ENCODE peak calls at places on chromosomes 4 and X, in nine cellular contexts. One of them, this sample, is unnamed.

GRCh38 chr4:159012381-159012780 is 90.5 kb upstream of the RAPGEF2 start:
- DNase-seq in PC-3: peak; percentile 55
- DNase-seq in GM12878: no peak
- DNase-seq in mammary epithelial cell: peak; percentile 67
- DNase-seq in keratinocyte: no peak
- DNase-seq in fibroblast of lung: no peak
- DNase-seq in HCT116: no peak
- DNase-seq in neural progenitor cell: no peak
- DNase-seq in GM23248: peak; percentile 77
- DNase-seq in this sample: no peak

GRCh38 chr4:76950846-76951321 is 1.3 kb downstream of the SEPTIN11 start:
- DNase-seq in keratinocyte: no peak
- DNase-seq in fibroblast of lung: peak; percentile 62
- DNase-seq in GM12878: no peak
- DNase-seq in HCT116: no peak
- DNase-seq in neural progenitor cell: peak; percentile 72
- DNase-seq in GM23248: peak; percentile 58
- DNase-seq in PC-3: peak; percentile 18
- DNase-seq in mammary epithelial cell: peak; percentile 71
- DNase-seq in this sample: peak; percentile 48

GRCh38 chr4:139978692-139979091 is 175.3 kb downstream of the MAML3 start:
- DNase-seq in HCT116: no peak
- DNase-seq in GM12878: peak; percentile 75
- DNase-seq in keratinocyte: no peak
- DNase-seq in PC-3: no peak
- DNase-seq in fibroblast of lung: no peak
- DNase-seq in GM23248: no peak
- DNase-seq in mammary epithelial cell: no peak
- DNase-seq in neural progenitor cell: no peak
- DNase-seq in this sample: no peak

GRCh38 chr4:88097301-88097700 is 61.1 kb downstream of the ABCG2 start:
- DNase-seq in fibroblast of lung: peak; percentile 28
- DNase-seq in neural progenitor cell: no peak
- DNase-seq in GM23248: peak; percentile 40
- DNase-seq in HCT116: no peak
- DNase-seq in GM12878: no peak
- DNase-seq in PC-3: no peak
- DNase-seq in keratinocyte: no peak
- DNase-seq in mammary epithelial cell: no peak
- DNase-seq in this sample: no peak

GRCh38 chr4:147938481-147938880 is 206.6 kb downstream of the ARHGAP10 start:
- DNase-seq in GM12878: no peak
- DNase-seq in PC-3: no peak
- DNase-seq in fibroblast of lung: no peak
- DNase-seq in keratinocyte: no peak
- DNase-seq in mammary epithelial cell: no peak
- DNase-seq in neural progenitor cell: peak; percentile 67
- DNase-seq in GM23248: peak; percentile 10
- DNase-seq in HCT116: no peak
- DNase-seq in this sample: no peak

GRCh38 chr4:101701551-101701950 is 89.0 kb upstream of the BANK1 start:
- DNase-seq in HCT116: no peak
- DNase-seq in GM23248: no peak
- DNase-seq in keratinocyte: no peak
- DNase-seq in mammary epithelial cell: no peak
- DNase-seq in PC-3: no peak
- DNase-seq in fibroblast of lung: no peak
- DNase-seq in GM12878: no peak
- DNase-seq in neural progenitor cell: peak; percentile 33
- DNase-seq in this sample: no peak

GRCh38 chr4:105461221-105462041 is 12.4 kb downstream of the PPA2 start:
- DNase-seq in fibroblast of lung: peak; percentile 18
- DNase-seq in mammary epithelial cell: peak; percentile 61
- DNase-seq in neural progenitor cell: no peak
- DNase-seq in HCT116: no peak
- DNase-seq in GM23248: no peak
- DNase-seq in GM12878: no peak
- DNase-seq in keratinocyte: no peak
- DNase-seq in PC-3: no peak
- DNase-seq in this sample: no peak

GRCh38 chrX:20620301-20620700 is 353.6 kb upstream of the RPS6KA3 start:
- DNase-seq in neural progenitor cell: no peak
- DNase-seq in HCT116: peak; percentile 13
- DNase-seq in PC-3: peak; percentile 76
- DNase-seq in fibroblast of lung: peak; percentile 45
- DNase-seq in keratinocyte: no peak
- DNase-seq in mammary epithelial cell: peak; percentile 75
- DNase-seq in GM23248: peak; percentile 85
- DNase-seq in GM12878: no peak
- DNase-seq in this sample: no peak

DNA sequence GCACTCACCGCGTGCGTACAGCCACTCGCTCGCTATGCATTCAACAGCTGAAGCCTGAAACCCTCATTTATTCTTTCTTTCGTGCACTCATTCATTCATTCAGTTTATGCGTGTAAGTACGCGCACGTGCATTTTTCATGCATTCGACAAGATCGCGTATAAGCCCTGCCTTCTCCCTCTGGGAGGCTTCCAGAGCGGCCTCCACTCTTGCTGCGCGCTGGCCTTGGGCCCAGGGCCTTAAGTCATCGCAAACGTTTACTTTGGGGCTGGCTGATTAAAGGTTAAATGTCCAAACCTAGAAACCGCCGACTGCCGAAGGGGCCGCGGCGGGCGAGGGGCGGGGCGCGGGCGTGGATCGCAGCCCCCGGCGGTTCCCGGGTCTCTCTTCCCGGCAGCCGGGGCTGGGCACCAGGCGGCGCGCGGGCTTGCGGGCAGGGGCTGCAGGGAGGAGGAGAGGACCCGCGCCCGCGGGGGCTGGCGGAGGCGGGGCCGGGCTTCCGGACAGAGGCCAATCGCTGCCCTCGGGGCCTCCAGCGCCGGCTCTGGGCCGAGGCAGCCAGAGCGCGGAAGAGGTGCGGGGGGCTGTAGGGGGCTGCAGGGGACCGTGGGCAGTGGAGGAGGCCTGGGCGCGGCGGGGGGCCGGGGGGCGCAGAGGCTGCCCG is at the start of gene GYG2:
- DNase-seq in GM12878: no peak
- DNase-seq in keratinocyte: no peak
- DNase-seq in neural progenitor cell: peak; percentile 92
- DNase-seq in fibroblast of lung: peak; percentile 58
- DNase-seq in GM23248: peak; percentile 9
- DNase-seq in mammary epithelial cell: no peak
- DNase-seq in HCT116: no peak
- DNase-seq in PC-3: no peak
- DNase-seq in this sample: peak; percentile 72
- TF ChIP-seq EZH2 in GM12878: no peak
- TF ChIP-seq EZH2 in keratinocyte: peak; percentile 76
- TF ChIP-seq EZH2 in neural progenitor cell: no peak
- TF ChIP-seq EZH2 in fibroblast of lung: no peak
- TF ChIP-seq EZH2 in GM23248: no peak
- TF ChIP-seq EZH2 in mammary epithelial cell: no peak
- TF ChIP-seq EZH2 in HCT116: no peak
- TF ChIP-seq EZH2 in PC-3: no peak
- TF ChIP-seq EZH2 in this sample: no peak

DNA sequence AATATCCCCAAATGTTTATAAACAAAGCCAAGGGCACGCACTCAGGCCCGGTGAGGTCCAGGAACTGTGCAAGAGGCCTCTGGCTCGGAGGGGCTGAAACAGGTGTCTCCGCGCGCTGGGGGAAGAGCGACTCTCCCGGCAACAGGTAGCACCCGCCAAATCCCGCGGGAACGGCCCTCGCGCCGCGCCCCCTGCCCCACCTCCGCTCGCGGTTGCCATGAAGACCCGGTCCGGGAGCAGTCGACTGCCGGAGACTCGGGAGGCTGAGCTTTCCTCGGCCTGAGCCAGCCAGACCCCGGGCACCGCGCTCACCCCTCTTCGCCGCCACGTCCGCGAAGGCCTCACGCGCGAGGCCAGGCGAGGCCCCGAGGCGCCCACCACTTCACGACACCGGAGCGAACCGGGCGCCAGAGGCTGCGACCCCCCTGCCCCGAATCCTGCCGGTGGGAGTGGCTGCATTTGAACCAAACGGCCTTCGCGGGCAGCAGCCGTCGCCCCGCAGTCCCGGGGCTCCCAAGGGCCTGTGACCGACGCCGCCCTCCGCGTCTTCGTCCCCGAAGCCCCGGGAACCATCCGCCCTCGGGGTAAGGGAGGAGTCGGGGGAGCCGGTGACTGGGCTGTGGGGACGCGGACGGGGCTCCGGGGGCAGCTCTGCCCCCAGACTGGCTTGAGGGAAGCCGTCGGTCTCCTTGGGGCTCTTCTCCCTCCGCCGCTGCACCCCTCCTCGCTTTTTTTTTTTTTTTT is at the start of gene NSUN7:
- DNase-seq in keratinocyte: no peak
- DNase-seq in GM23248: peak; percentile 38
- DNase-seq in fibroblast of lung: peak; percentile 27
- DNase-seq in mammary epithelial cell: peak; percentile 5
- DNase-seq in HCT116: no peak
- DNase-seq in PC-3: peak; percentile 75
- DNase-seq in neural progenitor cell: peak; percentile 89
- DNase-seq in GM12878: no peak
- DNase-seq in this sample: peak; percentile 92
- TF ChIP-seq EZH2 in keratinocyte: no peak
- TF ChIP-seq EZH2 in GM23248: no peak
- TF ChIP-seq EZH2 in fibroblast of lung: no peak
- TF ChIP-seq EZH2 in mammary epithelial cell: peak; percentile 63
- TF ChIP-seq EZH2 in HCT116: no peak
- TF ChIP-seq EZH2 in PC-3: no peak
- TF ChIP-seq EZH2 in neural progenitor cell: no peak
- TF ChIP-seq EZH2 in GM12878: no peak
- TF ChIP-seq EZH2 in this sample: no peak

GRCh38 chr4:41749650-41750049 is 1.1 kb upstream of the PHOX2B start:
- DNase-seq in fibroblast of lung: no peak
- DNase-seq in HCT116: no peak
- DNase-seq in keratinocyte: no peak
- DNase-seq in neural progenitor cell: peak; percentile 45
- DNase-seq in mammary epithelial cell: no peak
- DNase-seq in PC-3: no peak
- DNase-seq in GM12878: no peak
- DNase-seq in GM23248: no peak
- DNase-seq in this sample: no peak

GRCh38 chr4:41748788-41749445 is 392 bp upstream of the PHOX2B start:
- DNase-seq in GM23248: no peak
- DNase-seq in PC-3: no peak
- DNase-seq in HCT116: no peak
- DNase-seq in GM12878: no peak
- DNase-seq in mammary epithelial cell: no peak
- DNase-seq in keratinocyte: no peak
- DNase-seq in neural progenitor cell: peak; percentile 86
- DNase-seq in fibroblast of lung: no peak
- DNase-seq in this sample: no peak

GRCh38 chr4:41746440-41747229 is 1.9 kb downstream of the PHOX2B start:
- DNase-seq in keratinocyte: no peak
- DNase-seq in neural progenitor cell: peak; percentile 46
- DNase-seq in fibroblast of lung: no peak
- DNase-seq in HCT116: no peak
- DNase-seq in mammary epithelial cell: no peak
- DNase-seq in GM23248: no peak
- DNase-seq in PC-3: no peak
- DNase-seq in GM12878: no peak
- DNase-seq in this sample: no peak

GRCh38 chr4:41747230-41748055 is 1.1 kb downstream of the PHOX2B start:
- DNase-seq in fibroblast of lung: no peak
- DNase-seq in GM23248: no peak
- DNase-seq in keratinocyte: no peak
- DNase-seq in GM12878: no peak
- DNase-seq in mammary epithelial cell: no peak
- DNase-seq in PC-3: no peak
- DNase-seq in neural progenitor cell: peak; percentile 48
- DNase-seq in HCT116: no peak
- DNase-seq in this sample: no peak

DNA sequence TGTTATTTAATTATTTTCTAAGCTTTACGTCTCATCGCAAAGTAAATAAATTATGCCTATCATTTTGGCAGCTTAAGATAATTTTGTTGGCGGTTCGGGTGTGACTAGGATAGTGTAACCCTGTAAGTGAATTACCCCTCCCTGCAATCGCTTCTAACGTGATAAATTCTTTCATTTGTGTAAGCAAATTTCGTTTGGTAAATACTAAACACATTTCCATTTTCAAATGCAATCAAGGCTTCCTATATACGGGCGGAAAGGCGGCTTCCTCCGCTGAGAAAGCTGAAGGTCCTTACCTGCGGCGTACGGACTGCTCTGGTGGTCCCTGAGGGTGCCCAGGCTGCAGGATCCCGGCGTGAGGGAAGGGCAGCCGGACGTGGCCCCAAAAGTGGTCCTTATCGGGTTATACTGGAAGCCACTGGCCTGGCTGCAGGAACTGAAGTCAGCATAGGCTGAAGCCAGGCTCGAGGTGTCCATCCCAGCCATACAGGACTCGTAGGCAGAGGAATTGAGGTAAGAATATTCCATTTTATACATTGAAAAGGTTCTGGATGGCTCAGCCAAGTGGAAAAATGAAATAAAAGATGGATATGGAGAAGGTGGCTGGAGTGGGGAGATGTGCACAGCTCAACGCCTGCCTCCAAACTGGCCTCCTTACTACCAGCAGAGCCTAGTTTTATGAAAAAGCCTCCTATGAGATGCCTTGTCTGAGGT is at the start of gene PHOX2B:
- DNase-seq in neural progenitor cell: peak; percentile 51
- DNase-seq in fibroblast of lung: no peak
- DNase-seq in PC-3: no peak
- DNase-seq in HCT116: no peak
- DNase-seq in mammary epithelial cell: no peak
- DNase-seq in GM23248: no peak
- DNase-seq in GM12878: no peak
- DNase-seq in keratinocyte: no peak
- DNase-seq in this sample: no peak
- TF ChIP-seq EZH2 in neural progenitor cell: no peak
- TF ChIP-seq EZH2 in fibroblast of lung: peak; percentile 22
- TF ChIP-seq EZH2 in PC-3: no peak
- TF ChIP-seq EZH2 in HCT116: no peak
- TF ChIP-seq EZH2 in mammary epithelial cell: peak; percentile 85
- TF ChIP-seq EZH2 in GM23248: peak; percentile 63
- TF ChIP-seq EZH2 in GM12878: no peak
- TF ChIP-seq EZH2 in keratinocyte: no peak
- TF ChIP-seq EZH2 in this sample: peak; percentile 31

GRCh38 chr4:5423670-5424069 is 284.7 kb downstream of the EVC2 start:
- DNase-seq in GM12878: no peak
- DNase-seq in GM23248: no peak
- DNase-seq in PC-3: no peak
- DNase-seq in neural progenitor cell: no peak
- DNase-seq in fibroblast of lung: no peak
- DNase-seq in HCT116: no peak
- DNase-seq in keratinocyte: no peak
- DNase-seq in mammary epithelial cell: no peak
- DNase-seq in this sample: no peak

GRCh38 chr4:5420266-5420665 is 288.1 kb downstream of the EVC2 start:
- DNase-seq in neural progenitor cell: no peak
- DNase-seq in mammary epithelial cell: no peak
- DNase-seq in fibroblast of lung: no peak
- DNase-seq in GM12878: no peak
- DNase-seq in HCT116: no peak
- DNase-seq in GM23248: no peak
- DNase-seq in keratinocyte: no peak
- DNase-seq in PC-3: no peak
- DNase-seq in this sample: no peak

GRCh38 chr4:5421416-5421815 is 286.9 kb downstream of the EVC2 start:
- DNase-seq in HCT116: no peak
- DNase-seq in keratinocyte: no peak
- DNase-seq in GM12878: no peak
- DNase-seq in neural progenitor cell: no peak
- DNase-seq in PC-3: no peak
- DNase-seq in fibroblast of lung: no peak
- DNase-seq in GM23248: no peak
- DNase-seq in mammary epithelial cell: no peak
- DNase-seq in this sample: no peak

GRCh38 chr4:5424901-5425300 is 283.5 kb downstream of the EVC2 start:
- DNase-seq in neural progenitor cell: no peak
- DNase-seq in GM23248: no peak
- DNase-seq in mammary epithelial cell: no peak
- DNase-seq in fibroblast of lung: no peak
- DNase-seq in PC-3: no peak
- DNase-seq in keratinocyte: no peak
- DNase-seq in HCT116: no peak
- DNase-seq in GM12878: no peak
- DNase-seq in this sample: no peak

DNA sequence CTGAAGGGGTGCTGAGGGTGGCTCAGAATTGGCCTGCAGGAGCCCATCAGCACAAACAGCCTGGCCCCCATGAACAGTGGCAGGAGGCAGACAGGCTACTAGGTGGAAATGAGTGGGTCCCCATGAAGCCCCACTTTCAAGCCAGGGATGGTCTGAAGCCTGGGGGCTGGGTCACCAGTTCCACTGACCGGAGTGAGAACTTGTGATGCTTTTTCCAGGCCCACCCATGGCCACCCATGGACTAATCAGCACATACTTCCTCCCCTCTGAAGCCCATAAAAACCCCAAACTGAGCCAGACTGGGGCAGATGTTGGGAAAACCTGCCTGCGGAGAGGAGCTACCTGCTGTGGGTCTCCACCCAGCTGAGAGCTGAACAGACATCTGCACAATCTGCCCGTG is 284.1 kb downstream of the EVC2 start:
- DNase-seq in HCT116: no peak
- DNase-seq in GM12878: no peak
- DNase-seq in fibroblast of lung: no peak
- DNase-seq in mammary epithelial cell: no peak
- DNase-seq in PC-3: no peak
- DNase-seq in keratinocyte: no peak
- DNase-seq in neural progenitor cell: no peak
- DNase-seq in GM23248: no peak
- DNase-seq in this sample: no peak
- TF ChIP-seq EZH2 in HCT116: no peak
- TF ChIP-seq EZH2 in GM12878: no peak
- TF ChIP-seq EZH2 in fibroblast of lung: no peak
- TF ChIP-seq EZH2 in mammary epithelial cell: no peak
- TF ChIP-seq EZH2 in PC-3: no peak
- TF ChIP-seq EZH2 in keratinocyte: no peak
- TF ChIP-seq EZH2 in neural progenitor cell: no peak
- TF ChIP-seq EZH2 in GM23248: no peak
- TF ChIP-seq EZH2 in this sample: no peak

This sample was measured in hepatocyte.